ENCODE peak calls at places on chromosomes 5 and 9, in ten cellular contexts. K is AG04449; A is neural progenitor cell; F is IMR-90; J is fibroblast of mammary gland; Z is heart right ventricle; L is astrocyte of the spinal cord; P is fibroblast of pulmonary artery; H is AG10803; N is CD8-positive, alpha-beta T cell. E is an unnamed sample.

GRCh38 chr9:121736147-121736721 is 84.8 kb downstream of the DAB2IP start:
- DNase-seq in K (no peak), A (peak; percentile 91), F (peak; percentile 25), J (no peak), Z (peak; percentile 85), L (peak; percentile 10), P (peak; percentile 44), H (peak; percentile 59), N (no peak), E (no peak)

GRCh38 chr9:125829743-125830142 is 82.6 kb downstream of the PBX3 start:
- DNase-seq in K (no peak), A (no peak), F (peak; percentile 12), J (peak; percentile 25), Z (no peak), L (no peak), P (peak; percentile 53), H (peak; percentile 20), N (peak; percentile 60), E (no peak)

GRCh38 chr9:78860806-78861475 is 564.0 kb downstream of the PSAT1 start:
- DNase-seq in K (no peak), A (no peak), F (peak; percentile 82), J (peak; percentile 79), Z (no peak), L (peak; percentile 65), P (peak; percentile 69), H (peak; percentile 86), N (no peak), E (peak; percentile 16)

GRCh38 chr5:73448451-73449136 is at the start of gene FOXD1:
- DNase-seq in K (peak; percentile 91), A (peak; percentile 90), F (peak; percentile 97), J (peak; percentile 82), Z (peak; percentile 59), L (peak; percentile 99), P (peak; percentile 90), H (peak; percentile 99), N (peak; percentile 32), E (peak; percentile 77)

GRCh38 chr5:139137703-139138102 is 60.5 kb downstream of the SIL1 start:
- DNase-seq in K (no peak), A (peak; percentile 52), F (peak; percentile 26), J (peak; percentile 45), Z (no peak), L (peak; percentile 32), P (peak; percentile 72), H (peak; percentile 53), N (no peak), E (no peak)

GRCh38 chr9:34513567-34514214 is 9.1 kb downstream of the ENHO start:
- DNase-seq in K (no peak), A (peak; percentile 76), F (no peak), J (peak; percentile 40), Z (no peak), L (no peak), P (peak; percentile 8), H (no peak), N (no peak), E (no peak)

GRCh38 chr5:134873494-134873893 is 677 bp upstream of the TXNDC15 start:
- DNase-seq in K (no peak), A (peak; percentile 9), F (no peak), J (peak; percentile 7), Z (no peak), L (no peak), P (no peak), H (no peak), N (peak; percentile 10), E (no peak)

GRCh38 chr5:177128551-177128976 is 5.0 kb upstream of the NSD1 start:
- DNase-seq in K (no peak), A (no peak), F (no peak), J (peak; percentile 26), Z (no peak), L (no peak), P (no peak), H (peak; percentile 43), N (no peak), E (no peak)

GRCh38 chr5:68757813-68758212 is 336.0 kb upstream of the SLC30A5 start:
- DNase-seq in K (no peak), A (no peak), F (no peak), J (no peak), Z (no peak), L (no peak), P (no peak), H (no peak), N (no peak), E (no peak)

GRCh38 chr9:73173526-73174411 is 22.1 kb downstream of the ANXA1 start:
- DNase-seq in K (no peak), A (no peak), F (no peak), J (no peak), Z (no peak), L (peak; percentile 37), P (no peak), H (no peak), N (no peak), E (no peak)

GRCh38 chr9:6827370-6827949 is 69.7 kb downstream of the KDM4C start:
- DNase-seq in K (no peak), A (peak; percentile 73), F (peak; percentile 54), J (peak; percentile 61), Z (no peak), L (peak; percentile 60), P (peak; percentile 69), H (peak; percentile 20), N (peak; percentile 28), E (no peak)

GRCh38 chr5:133273661-133274596 is 222.1 kb downstream of the HSPA4 start:
- DNase-seq in K (no peak), A (peak; percentile 28), F (peak; percentile 42), J (peak; percentile 81), Z (no peak), L (peak; percentile 59), P (peak; percentile 60), H (peak; percentile 13), N (no peak), E (no peak)

GRCh38 chr5:84568171-84568570 is 183.5 kb upstream of the EDIL3 start:
- DNase-seq in K (no peak), A (no peak), F (no peak), J (no peak), Z (no peak), L (no peak), P (no peak), H (no peak), N (no peak), E (no peak)

GRCh38 chr5:156008844-156009243 is 318.1 kb upstream of the SGCD start:
- DNase-seq in K (no peak), A (no peak), F (no peak), J (no peak), Z (no peak), L (no peak), P (no peak), H (no peak), N (no peak), E (no peak)

GRCh38 chr9:133171161-133171955 is 7.6 kb upstream of the GBGT1 start:
- DNase-seq in K (no peak), A (peak; percentile 1), F (no peak), J (no peak), Z (no peak), L (no peak), P (no peak), H (no peak), N (no peak), E (no peak)

GRCh38 chr5:14771195-14771594 is 100.4 kb downstream of the ANKH start:
- DNase-seq in K (no peak), A (no peak), F (no peak), J (no peak), Z (no peak), L (no peak), P (no peak), H (no peak), N (no peak), E (no peak)
- TF ChIP-seq CTCF in K (no peak), A (no peak), F (no peak), J (no peak), Z (no peak), L (no peak), P (no peak), H (no peak), N (no peak), E (no peak)

GRCh38 chr5:32323741-32324140 is 11.0 kb upstream of the MTMR12 start:
- DNase-seq in K (no peak), A (peak; percentile 7), F (no peak), J (no peak), Z (no peak), L (no peak), P (no peak), H (no peak), N (no peak), E (no peak)
- TF ChIP-seq CTCF in K (no peak), A (peak; percentile 7), F (no peak), J (no peak), Z (no peak), L (no peak), P (no peak), H (no peak), N (no peak), E (no peak)

GRCh38 chr5:66828046-66828550 is 231.9 kb downstream of the MAST4 start:
- DNase-seq in K (no peak), A (peak; percentile 42), F (no peak), J (no peak), Z (no peak), L (no peak), P (no peak), H (no peak), N (no peak), E (no peak)
- TF ChIP-seq CTCF in K (no peak), A (no peak), F (no peak), J (no peak), Z (no peak), L (no peak), P (no peak), H (no peak), N (no peak), E (no peak)

GRCh38 chr9:36207016-36207415 is 16.3 kb downstream of the CLTA start:
- DNase-seq in K (no peak), A (no peak), F (peak; percentile 63), J (peak; percentile 55), Z (no peak), L (peak; percentile 43), P (no peak), H (no peak), N (no peak), E (peak; percentile 58)

GRCh38 chr9:36210722-36211121 is 20.0 kb downstream of the CLTA start:
- DNase-seq in K (no peak), A (no peak), F (no peak), J (no peak), Z (no peak), L (no peak), P (no peak), H (no peak), N (no peak), E (no peak)

GRCh38 chr9:36208521-36209253 is 18.0 kb downstream of the CLTA start:
- DNase-seq in K (no peak), A (no peak), F (no peak), J (peak; percentile 52), Z (no peak), L (no peak), P (no peak), H (peak; percentile 63), N (no peak), E (no peak)

GRCh38 chr9:36207546-36208012 is 16.9 kb downstream of the CLTA start:
- DNase-seq in K (no peak), A (no peak), F (peak; percentile 63), J (peak; percentile 58), Z (no peak), L (peak; percentile 40), P (peak; percentile 58), H (no peak), N (no peak), E (no peak)

GRCh38 chr9:36204906-36205547 is 14.3 kb downstream of the CLTA start:
- DNase-seq in K (no peak), A (peak; percentile 35), F (no peak), J (no peak), Z (no peak), L (no peak), P (no peak), H (no peak), N (no peak), E (no peak)
- TF ChIP-seq CTCF in K (peak; percentile 14), A (peak; percentile 43), F (peak; percentile 21), J (peak; percentile 23), Z (no peak), L (peak; percentile 39), P (peak; percentile 28), H (peak; percentile 21), N (no peak), E (peak; percentile 42)

GRCh38 chr5:59367791-59368394 is 525.6 kb downstream of the PDE4D start:
- DNase-seq in K (peak; percentile 23), A (peak; percentile 78), F (peak; percentile 66), J (peak; percentile 73), Z (no peak), L (peak; percentile 74), P (peak; percentile 86), H (peak; percentile 61), N (peak; percentile 38), E (peak; percentile 7)
- TF ChIP-seq CTCF in K (peak; percentile 79), A (peak; percentile 88), F (peak; percentile 74), J (peak; percentile 86), Z (peak; percentile 83), L (peak; percentile 86), P (peak; percentile 92), H (peak; percentile 91), N (peak; percentile 63), E (peak; percentile 83)